ENCODE peak calls at places on chromosomes 13 and 19, in seven cellular contexts. Z is trophoblast cell; L is CD8-positive, alpha-beta T cell; Y is fibroblast of mammary gland; S is cardiac fibroblast; J is CD4-positive, CD25-positive, alpha-beta regulatory T cell; X is prostate gland. I is an unnamed sample.
A peak's percentile ranks its signal among the peaks of the same experiment; 100 is the strongest.

GRCh38 chr13:64180756-64181155 is 2765.1 kb upstream of the PCDH20 start:
- DNase-seq in X (no peak), Y (no peak), J (no peak), S (no peak), Z (no peak), L (no peak), I (no peak)

GRCh38 chr19:3131168-3131567 is 4.7 kb upstream of the GNA15 start:
- DNase-seq in Y (no peak), J (no peak), X (no peak), L (no peak), S (no peak), Z (no peak), I (peak; percentile 86)

GRCh38 chr13:27808866-27809546 is 16.7 kb downstream of the GSX1 start:
- DNase-seq in Y (no peak), S (no peak), L (no peak), X (no peak), Z (no peak), J (no peak), I (no peak)

GRCh38 chr13:40652588-40652940 is 13.9 kb downstream of the FOXO1 start:
- DNase-seq in Y (no peak), X (no peak), L (no peak), Z (no peak), S (no peak), J (no peak), I (no peak)

GRCh38 chr19:2179095-2179494 is 15.4 kb downstream of the DOT1L start:
- DNase-seq in Y (no peak), J (no peak), S (no peak), Z (no peak), X (no peak), L (no peak), I (no peak)

GRCh38 chr13:35723820-35724219 is 247.3 kb upstream of the MAB21L1 start:
- DNase-seq in J (no peak), S (peak; percentile 78), Y (peak; percentile 70), L (no peak), Z (peak; percentile 86), X (no peak), I (no peak)

GRCh38 chr19:16825312-16826168 is 3.7 kb upstream of the SIN3B start:
- DNase-seq in J (no peak), Z (peak; percentile 59), Y (peak; percentile 87), L (no peak), S (peak; percentile 59), X (peak; percentile 54), I (no peak)

GRCh38 chr13:44734204-44734707 is 158.1 kb upstream of the TSC22D1 start:
- DNase-seq in X (peak; percentile 85), Z (no peak), L (no peak), J (no peak), Y (peak; percentile 82), S (peak; percentile 33), I (no peak)

GRCh38 chr13:74243637-74244526 is 109.7 kb upstream of the KLF12 start:
- DNase-seq in S (peak; percentile 93), X (no peak), L (no peak), Y (peak; percentile 92), Z (no peak), J (no peak), I (peak; percentile 18)

GRCh38 chr19:3229888-3230496 is 5.5 kb downstream of the CELF5 start:
- DNase-seq in Z (no peak), S (no peak), J (no peak), Y (no peak), L (no peak), X (no peak), I (no peak)

GRCh38 chr13:54574791-54575190 is 1546.2 kb downstream of the OLFM4 start:
- DNase-seq in L (no peak), Z (no peak), J (no peak), S (no peak), Y (no peak), X (no peak), I (no peak)

GRCh38 chr19:7109678-7110289 is 40.3 kb downstream of the ZNF557 start:
- DNase-seq in L (no peak), Y (no peak), X (no peak), S (no peak), J (no peak), Z (no peak), I (no peak)

GRCh38 chr13:99471231-99472202 is 29.8 kb upstream of the TM9SF2 start:
- DNase-seq in L (no peak), Y (peak; percentile 67), X (no peak), J (no peak), S (peak; percentile 71), Z (no peak), I (no peak)

GRCh38 chr13:102035969-102036368 is 365.9 kb downstream of the FGF14 start:
- DNase-seq in L (no peak), S (no peak), Y (no peak), X (no peak), Z (no peak), J (no peak), I (no peak)

GRCh38 chr19:36528921-36529518 is 949 bp upstream of the ZNF260 start:
- DNase-seq in Z (no peak), X (no peak), S (no peak), Y (no peak), J (no peak), L (peak; percentile 18), I (peak; percentile 17)

GRCh38 chr13:60335531-60335930 is 61.5 kb upstream of the TDRD3 start:
- DNase-seq in L (no peak), S (peak; percentile 30), X (no peak), Y (peak; percentile 23), Z (no peak), J (no peak), I (peak; percentile 14)

GRCh38 chr19:3818479-3818878 is 32.3 kb upstream of the MATK start:
- DNase-seq in Y (peak; percentile 30), X (peak; percentile 16), S (peak; percentile 60), Z (peak; percentile 7), J (no peak), L (no peak), I (no peak)

GRCh38 chr13:80923907-80924306 is 583.0 kb upstream of the SPRY2 start:
- DNase-seq in Z (no peak), S (peak; percentile 27), L (no peak), Y (peak; percentile 27), J (no peak), X (no peak), I (no peak)

GRCh38 chr13:30306762-30307193 is 573 bp downstream of the KATNAL1 start:
- DNase-seq in S (peak; percentile 94), Y (peak; percentile 89), Z (peak; percentile 87), L (peak; percentile 92), X (peak; percentile 93), J (peak; percentile 88), I (peak; percentile 83)

GRCh38 chr13:30305456-30305855 is 1.9 kb downstream of the KATNAL1 start:
- DNase-seq in Y (no peak), J (no peak), Z (no peak), S (no peak), X (no peak), L (no peak), I (no peak)

GRCh38 chr13:30307194-30307965 is at the start of gene KATNAL1:
- DNase-seq in X (peak; percentile 61), S (peak; percentile 71), J (peak; percentile 81), L (peak; percentile 70), Y (peak; percentile 53), Z (peak; percentile 14), I (peak; percentile 65)

GRCh38 chr13:30308548-30308947 is 1.2 kb upstream of the KATNAL1 start:
- DNase-seq in Z (no peak), Y (peak; percentile 47), L (no peak), J (no peak), X (no peak), S (peak; percentile 69), I (no peak)

DNA sequence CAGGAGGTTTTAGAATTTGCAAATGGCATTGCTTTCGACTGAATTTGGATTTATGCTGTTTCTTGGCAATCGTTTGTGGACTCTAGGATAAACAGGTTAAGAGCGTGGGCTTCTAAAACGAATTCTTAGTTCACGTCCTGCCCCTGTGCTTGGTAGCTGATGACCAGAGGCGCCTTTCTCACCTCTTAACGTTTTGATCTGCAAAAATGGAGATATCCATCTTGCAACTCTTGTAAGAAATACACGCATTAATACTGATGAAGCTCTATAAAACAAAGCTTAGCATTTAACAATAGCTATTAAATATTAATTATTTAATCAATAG is 577 bp upstream of the KATNAL1 start:
- DNase-seq in Z (no peak), J (no peak), Y (no peak), L (no peak), X (no peak), S (no peak), I (no peak)
- H3K4me3 ChIP-seq in Z (no peak overlapping the region), J (peak overlapping the region; percentile 73), Y (peak overlapping the region; percentile 88), L (peak overlapping the region; percentile 97), X (peak overlapping the region; percentile 95), S (peak overlapping the region; percentile 94), I (peak overlapping the region; percentile 74)

GRCh38 chr19:40742477-40742876 is 7.8 kb downstream of the ACTMAP start:
- DNase-seq in S (no peak), Y (no peak), J (no peak), L (no peak), X (no peak), Z (no peak), I (no peak)

GRCh38 chr19:40739030-40739839 is 11.0 kb downstream of the ACTMAP start:
- DNase-seq in S (no peak), Y (no peak), Z (no peak), X (no peak), J (no peak), L (no peak), I (no peak)

GRCh38 chr19:40741527-40742390 is 8.5 kb downstream of the ACTMAP start:
- DNase-seq in L (no peak), X (no peak), J (no peak), Y (no peak), Z (no peak), S (no peak), I (no peak)

GRCh38 chr19:40740747-40741146 is 9.5 kb downstream of the ACTMAP start:
- DNase-seq in J (no peak), Y (peak; percentile 81), L (no peak), X (no peak), Z (no peak), S (no peak), I (no peak)

GRCh38 chr19:40739871-40740703 is 10.2 kb downstream of the ACTMAP start:
- DNase-seq in X (no peak), J (no peak), Z (no peak), L (no peak), Y (peak; percentile 19), S (no peak), I (no peak)
- H3K4me3 ChIP-seq in X (no peak overlapping the region), J (no peak overlapping the region), Z (no peak overlapping the region), L (no peak overlapping the region), Y (no peak overlapping the region), S (no peak overlapping the region), I (no peak overlapping the region)

GRCh38 chr19:12638611-12639182 is 27.8 kb downstream of the MAN2B1 start:
- DNase-seq in Z (no peak), X (no peak), L (no peak), S (no peak), J (no peak), Y (no peak), I (no peak)
- H3K4me3 ChIP-seq in Z (no peak overlapping the region), X (no peak overlapping the region), L (no peak overlapping the region), S (no peak overlapping the region), J (no peak overlapping the region), Y (no peak overlapping the region), I (no peak overlapping the region)

DNA sequence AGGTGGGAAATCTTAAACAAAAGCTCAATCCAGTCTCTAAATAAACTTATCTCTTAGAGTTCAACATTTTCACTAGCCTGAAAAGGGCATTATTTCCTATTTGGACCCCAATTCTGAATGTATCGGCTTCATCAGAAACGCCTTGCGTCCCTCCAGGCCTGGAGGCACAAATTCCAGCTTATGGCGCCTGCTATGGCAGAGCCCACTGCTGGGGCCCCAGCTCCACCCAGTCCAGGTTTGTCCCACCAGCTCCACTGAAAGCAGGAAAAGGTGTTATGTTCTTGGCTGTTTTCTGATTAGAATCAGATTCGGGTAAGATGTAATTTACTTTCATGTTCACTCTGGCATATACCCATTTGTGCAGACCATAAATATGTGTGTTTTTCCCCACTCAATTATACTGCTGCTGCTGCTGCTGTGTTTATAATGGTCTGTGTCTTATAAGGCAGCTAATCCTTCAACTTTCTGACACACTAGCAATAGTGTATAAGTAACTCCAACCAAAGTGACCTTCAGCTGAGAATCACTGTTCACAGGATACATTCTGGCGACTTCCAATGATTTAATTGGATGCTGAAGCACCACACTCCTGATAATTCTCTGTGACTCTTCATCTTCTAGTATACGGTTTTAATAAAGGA is 6.4 kb downstream of the IRS2 start:
- DNase-seq in Y (no peak), Z (no peak), J (no peak), X (no peak), L (no peak), S (no peak), I (no peak)
- H3K4me3 ChIP-seq in Y (peak overlapping the region; percentile 77), Z (no peak overlapping the region), J (peak overlapping the region; percentile 51), X (peak overlapping the region; percentile 70), L (no peak overlapping the region), S (peak overlapping the region; percentile 57), I (no peak overlapping the region)